ENCODE peak calls at places on chromosomes 5 and 9, in four cellular contexts. One of them, this sample, is unnamed.

GRCh38 chr9:136249881-136250559 is 4.4 kb upstream of the QSOX2 start:
- DNase-seq in mucosa of descending colon: no peak
- DNase-seq in mammary epithelial cell: no peak
- DNase-seq in choroid plexus epithelial cell: no peak
- DNase-seq in this sample: no peak

GRCh38 chr5:65186646-65187227 is 295.0 kb downstream of the ADAMTS6 start:
- DNase-seq in mucosa of descending colon: no peak
- DNase-seq in mammary epithelial cell: no peak
- DNase-seq in choroid plexus epithelial cell: peak; percentile 40
- DNase-seq in this sample: no peak

GRCh38 chr9:78866228-78867132 is 569.6 kb downstream of the PSAT1 start:
- DNase-seq in mucosa of descending colon: no peak
- DNase-seq in choroid plexus epithelial cell: peak; percentile 84
- DNase-seq in mammary epithelial cell: peak; percentile 72
- DNase-seq in this sample: peak; percentile 76

GRCh38 chr5:170885779-170886178 is 24.0 kb downstream of the RANBP17 start:
- DNase-seq in mucosa of descending colon: no peak
- DNase-seq in mammary epithelial cell: no peak
- DNase-seq in choroid plexus epithelial cell: peak; percentile 21
- DNase-seq in this sample: no peak

GRCh38 chr9:132197856-132198550 is 36.1 kb downstream of the NTNG2 start:
- DNase-seq in mucosa of descending colon: no peak
- DNase-seq in choroid plexus epithelial cell: no peak
- DNase-seq in mammary epithelial cell: no peak
- DNase-seq in this sample: no peak

GRCh38 chr5:153403470-153403869 is 87.0 kb upstream of the GRIA1 start:
- DNase-seq in mucosa of descending colon: no peak
- DNase-seq in choroid plexus epithelial cell: no peak
- DNase-seq in mammary epithelial cell: no peak
- DNase-seq in this sample: no peak

GRCh38 chr9:113656771-113657670 is 193.5 kb downstream of the RGS3 start:
- DNase-seq in mammary epithelial cell: no peak
- DNase-seq in mucosa of descending colon: no peak
- DNase-seq in choroid plexus epithelial cell: no peak
- DNase-seq in this sample: no peak

GRCh38 chr5:150645070-150645700 is 4.7 kb downstream of the SYNPO start:
- DNase-seq in mucosa of descending colon: no peak
- DNase-seq in choroid plexus epithelial cell: peak; percentile 88
- DNase-seq in mammary epithelial cell: peak; percentile 47
- DNase-seq in this sample: no peak

GRCh38 chr5:17005087-17005828 is 69.2 kb upstream of the MYO10 start:
- DNase-seq in choroid plexus epithelial cell: no peak
- DNase-seq in mammary epithelial cell: no peak
- DNase-seq in mucosa of descending colon: no peak
- DNase-seq in this sample: no peak

GRCh38 chr5:33420946-33421345 is 19.8 kb upstream of the TARS1 start:
- DNase-seq in mammary epithelial cell: no peak
- DNase-seq in choroid plexus epithelial cell: no peak
- DNase-seq in mucosa of descending colon: no peak
- DNase-seq in this sample: no peak

GRCh38 chr5:23466401-23466886 is 41.0 kb upstream of the PRDM9 start:
- DNase-seq in mammary epithelial cell: peak; percentile 99
- DNase-seq in mucosa of descending colon: no peak
- DNase-seq in choroid plexus epithelial cell: peak; percentile 73
- DNase-seq in this sample: peak; percentile 98

GRCh38 chr9:109052416-109052815 is 39.1 kb upstream of the CTNNAL1 start:
- DNase-seq in mammary epithelial cell: no peak
- DNase-seq in mucosa of descending colon: no peak
- DNase-seq in choroid plexus epithelial cell: peak; percentile 71
- DNase-seq in this sample: no peak

GRCh38 chr5:50709471-50709870 is 43.0 kb downstream of the PARP8 start:
- DNase-seq in mammary epithelial cell: peak; percentile 27
- DNase-seq in mucosa of descending colon: no peak
- DNase-seq in choroid plexus epithelial cell: peak; percentile 71
- DNase-seq in this sample: peak; percentile 20

GRCh38 chr5:3417376-3417943 is 178.2 kb upstream of the IRX1 start:
- DNase-seq in mucosa of descending colon: no peak
- DNase-seq in choroid plexus epithelial cell: no peak
- DNase-seq in mammary epithelial cell: no peak
- DNase-seq in this sample: no peak

GRCh38 chr9:92278117-92278516 is 15.4 kb downstream of the IARS1 start:
- DNase-seq in mucosa of descending colon: no peak
- DNase-seq in mammary epithelial cell: peak; percentile 19
- DNase-seq in choroid plexus epithelial cell: peak; percentile 35
- DNase-seq in this sample: peak; percentile 27

GRCh38 chr5:65776707-65777141 is 54.7 kb downstream of the NLN start:
- DNase-seq in mammary epithelial cell: no peak
- DNase-seq in mucosa of descending colon: no peak
- DNase-seq in choroid plexus epithelial cell: no peak
- DNase-seq in this sample: no peak

GRCh38 chr9:77015291-77016048 is 4.0 kb upstream of the FOXB2 start:
- DNase-seq in choroid plexus epithelial cell: no peak
- DNase-seq in mammary epithelial cell: no peak
- DNase-seq in mucosa of descending colon: no peak
- DNase-seq in this sample: no peak

GRCh38 chr5:107781451-107781850 is 110.7 kb upstream of the EFNA5 start:
- DNase-seq in choroid plexus epithelial cell: peak; percentile 61
- DNase-seq in mammary epithelial cell: peak; percentile 3
- DNase-seq in mucosa of descending colon: no peak
- DNase-seq in this sample: peak; percentile 2

GRCh38 chr9:76255781-76256455 is 138.3 kb downstream of the RFK start:
- DNase-seq in choroid plexus epithelial cell: peak; percentile 99
- DNase-seq in mammary epithelial cell: peak; percentile 57
- DNase-seq in mucosa of descending colon: no peak
- DNase-seq in this sample: peak; percentile 89

GRCh38 chr9:125771037-125771436 is 23.9 kb downstream of the PBX3 start:
- DNase-seq in mammary epithelial cell: no peak
- DNase-seq in mucosa of descending colon: no peak
- DNase-seq in choroid plexus epithelial cell: no peak
- DNase-seq in this sample: no peak

GRCh38 chr5:402615-403359 is 40.2 kb upstream of the EXOC3 start:
- DNase-seq in choroid plexus epithelial cell: no peak
- DNase-seq in mucosa of descending colon: peak; percentile 41
- DNase-seq in mammary epithelial cell: no peak
- DNase-seq in this sample: peak; percentile 21

GRCh38 chr9:92564982-92565381 is 29.2 kb upstream of the ECM2 start:
- DNase-seq in choroid plexus epithelial cell: no peak
- DNase-seq in mammary epithelial cell: no peak
- DNase-seq in mucosa of descending colon: no peak
- DNase-seq in this sample: no peak

GRCh38 chr5:15600035-15600434 is 100.1 kb downstream of the FBXL7 start:
- DNase-seq in choroid plexus epithelial cell: peak; percentile 50
- DNase-seq in mammary epithelial cell: no peak
- DNase-seq in mucosa of descending colon: no peak
- DNase-seq in this sample: no peak

GRCh38 chr5:169914766-169915165 is 65.5 kb downstream of the INSYN2B start:
- DNase-seq in choroid plexus epithelial cell: peak; percentile 88
- DNase-seq in mammary epithelial cell: peak; percentile 13
- DNase-seq in mucosa of descending colon: no peak
- DNase-seq in this sample: no peak

GRCh38 chr5:147481376-147481775 is 28.5 kb downstream of the DPYSL3 start:
- DNase-seq in mucosa of descending colon: no peak
- DNase-seq in choroid plexus epithelial cell: peak; percentile 74
- DNase-seq in mammary epithelial cell: peak; percentile 44
- DNase-seq in this sample: peak; percentile 61

GRCh38 chr5:180139731-180140626 is 68.4 kb upstream of the RNF130 start:
- DNase-seq in mucosa of descending colon: peak; percentile 30
- DNase-seq in choroid plexus epithelial cell: no peak
- DNase-seq in mammary epithelial cell: no peak
- DNase-seq in this sample: no peak

GRCh38 chr9:34689512-34689911 is 1.6 kb downstream of the CCL19 start:
- DNase-seq in choroid plexus epithelial cell: no peak
- DNase-seq in mammary epithelial cell: no peak
- DNase-seq in mucosa of descending colon: no peak
- DNase-seq in this sample: no peak

GRCh38 chr5:176608937-176609723 is 826 bp downstream of the GPRIN1 start:
- DNase-seq in choroid plexus epithelial cell: no peak
- DNase-seq in mammary epithelial cell: no peak
- DNase-seq in mucosa of descending colon: no peak
- DNase-seq in this sample: no peak

GRCh38 chr9:24464321-24464951 is 81.3 kb downstream of the IZUMO3 start:
- DNase-seq in choroid plexus epithelial cell: peak; percentile 10
- DNase-seq in mammary epithelial cell: peak; percentile 52
- DNase-seq in mucosa of descending colon: no peak
- DNase-seq in this sample: peak; percentile 83

GRCh38 chr5:59711316-59711715 is 182.2 kb downstream of the PDE4D start:
- DNase-seq in choroid plexus epithelial cell: peak; percentile 57
- DNase-seq in mucosa of descending colon: no peak
- DNase-seq in mammary epithelial cell: no peak
- DNase-seq in this sample: no peak

DNA sequence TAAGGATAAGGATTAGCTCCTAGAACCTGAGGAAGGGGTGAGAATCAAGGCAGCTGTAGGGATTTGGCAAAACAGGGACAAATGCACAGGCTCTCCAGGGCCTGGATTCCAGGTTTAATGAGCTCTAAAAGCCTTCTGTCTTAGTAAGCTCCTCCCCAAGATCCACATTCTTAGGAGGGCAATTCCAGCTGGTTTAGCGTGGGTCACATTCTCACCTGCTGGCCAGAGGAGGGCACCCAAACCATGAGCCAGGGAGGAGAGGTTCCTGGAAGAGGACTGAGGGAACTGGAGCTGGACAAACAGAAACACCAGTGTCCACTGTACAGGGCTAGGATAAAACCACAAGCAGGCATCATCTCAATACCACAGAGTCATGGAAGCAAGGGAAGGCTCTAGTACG is 480.0 kb downstream of the CCDC171 start:
- DNase-seq in choroid plexus epithelial cell: peak; percentile 71
- DNase-seq in mammary epithelial cell: peak; percentile 54
- DNase-seq in mucosa of descending colon: no peak
- DNase-seq in this sample: no peak
- TF ChIP-seq CTCF in choroid plexus epithelial cell: peak; percentile 36
- TF ChIP-seq CTCF in mammary epithelial cell: no peak
- TF ChIP-seq CTCF in mucosa of descending colon: no peak
- TF ChIP-seq CTCF in this sample: no peak

GRCh38 chr5:14208071-14209021 is 65.2 kb downstream of the TRIO start:
- DNase-seq in mammary epithelial cell: peak; percentile 90
- DNase-seq in choroid plexus epithelial cell: peak; percentile 93
- DNase-seq in mucosa of descending colon: no peak
- DNase-seq in this sample: peak; percentile 91
- H3K4me3 ChIP-seq in mammary epithelial cell: peak overlapping the region; percentile 10
- H3K4me3 ChIP-seq in choroid plexus epithelial cell: no peak overlapping the region
- H3K4me3 ChIP-seq in mucosa of descending colon: no peak overlapping the region
- H3K4me3 ChIP-seq in this sample: no peak overlapping the region

GRCh38 chr9:73565833-73566465 is 414.3 kb downstream of the ANXA1 start:
- DNase-seq in choroid plexus epithelial cell: peak; percentile 91
- DNase-seq in mucosa of descending colon: no peak
- DNase-seq in mammary epithelial cell: peak; percentile 54
- DNase-seq in this sample: peak; percentile 59
- TF ChIP-seq CTCF in choroid plexus epithelial cell: peak; percentile 99
- TF ChIP-seq CTCF in mucosa of descending colon: no peak
- TF ChIP-seq CTCF in mammary epithelial cell: peak; percentile 80
- TF ChIP-seq CTCF in this sample: peak; percentile 78

DNA sequence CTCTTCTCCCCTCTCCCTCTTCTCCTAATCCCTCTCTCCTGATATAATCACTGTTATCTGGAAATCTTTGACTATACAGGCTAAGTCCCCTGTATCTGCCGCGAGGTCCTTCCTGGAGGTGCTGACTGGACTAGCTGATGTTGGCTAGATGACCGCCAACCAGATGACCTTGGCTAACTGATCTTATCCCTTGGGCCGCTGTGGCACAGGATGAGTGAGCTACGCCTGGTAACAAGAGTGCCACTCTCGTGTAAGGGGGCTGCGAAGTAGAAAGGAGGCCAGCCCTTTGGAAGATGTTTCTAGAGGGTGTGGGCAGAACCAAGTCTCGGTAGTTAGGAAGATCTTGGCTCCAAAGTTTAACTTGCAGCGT is 345 bp upstream of the PRRC1 start:
- DNase-seq in mucosa of descending colon: no peak
- DNase-seq in mammary epithelial cell: no peak
- DNase-seq in choroid plexus epithelial cell: no peak
- DNase-seq in this sample: no peak
- H3K4me3 ChIP-seq in mucosa of descending colon: no peak overlapping the region
- H3K4me3 ChIP-seq in mammary epithelial cell: peak overlapping the region; percentile 97
- H3K4me3 ChIP-seq in choroid plexus epithelial cell: peak overlapping the region; percentile 53
- H3K4me3 ChIP-seq in this sample: peak overlapping the region; percentile 47

DNA sequence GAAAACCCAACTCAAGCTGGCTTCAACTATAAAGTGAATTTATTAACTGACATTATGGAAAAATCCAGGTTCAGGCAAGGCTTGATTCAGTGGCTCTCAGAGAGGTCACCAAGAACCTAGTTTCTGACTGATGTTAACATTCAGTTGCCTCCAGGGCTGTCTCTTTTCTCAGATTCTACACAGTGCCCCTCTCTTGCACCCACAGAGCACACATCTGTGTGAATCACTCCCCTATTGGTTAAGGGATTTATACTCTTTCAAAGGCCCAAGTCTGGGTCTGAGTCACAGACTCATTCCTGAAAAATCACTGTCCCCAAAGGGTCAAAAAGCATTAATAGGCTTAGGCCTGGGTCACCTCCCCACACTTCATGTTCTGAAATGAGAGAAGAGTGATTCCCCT is 6.2 kb upstream of the HAVCR2 start:
- DNase-seq in mammary epithelial cell: no peak
- DNase-seq in choroid plexus epithelial cell: no peak
- DNase-seq in mucosa of descending colon: no peak
- DNase-seq in this sample: no peak
- TF ChIP-seq CTCF in mammary epithelial cell: no peak
- TF ChIP-seq CTCF in choroid plexus epithelial cell: no peak
- TF ChIP-seq CTCF in mucosa of descending colon: no peak
- TF ChIP-seq CTCF in this sample: no peak

GRCh38 chr9:8611153-8611552 is 811.6 kb upstream of the DMAC1 start:
- DNase-seq in mammary epithelial cell: no peak
- DNase-seq in mucosa of descending colon: no peak
- DNase-seq in choroid plexus epithelial cell: no peak
- DNase-seq in this sample: no peak
- H3K4me3 ChIP-seq in mammary epithelial cell: no peak overlapping the region
- H3K4me3 ChIP-seq in mucosa of descending colon: no peak overlapping the region
- H3K4me3 ChIP-seq in choroid plexus epithelial cell: no peak overlapping the region
- H3K4me3 ChIP-seq in this sample: no peak overlapping the region

GRCh38 chr9:2106666-2107065 is 91.5 kb downstream of the SMARCA2 start:
- DNase-seq in choroid plexus epithelial cell: no peak
- DNase-seq in mammary epithelial cell: no peak
- DNase-seq in mucosa of descending colon: no peak
- DNase-seq in this sample: no peak

GRCh38 chr9:2109066-2109650 is 94.0 kb downstream of the SMARCA2 start:
- DNase-seq in mucosa of descending colon: no peak
- DNase-seq in mammary epithelial cell: no peak
- DNase-seq in choroid plexus epithelial cell: peak; percentile 47
- DNase-seq in this sample: no peak

DNA sequence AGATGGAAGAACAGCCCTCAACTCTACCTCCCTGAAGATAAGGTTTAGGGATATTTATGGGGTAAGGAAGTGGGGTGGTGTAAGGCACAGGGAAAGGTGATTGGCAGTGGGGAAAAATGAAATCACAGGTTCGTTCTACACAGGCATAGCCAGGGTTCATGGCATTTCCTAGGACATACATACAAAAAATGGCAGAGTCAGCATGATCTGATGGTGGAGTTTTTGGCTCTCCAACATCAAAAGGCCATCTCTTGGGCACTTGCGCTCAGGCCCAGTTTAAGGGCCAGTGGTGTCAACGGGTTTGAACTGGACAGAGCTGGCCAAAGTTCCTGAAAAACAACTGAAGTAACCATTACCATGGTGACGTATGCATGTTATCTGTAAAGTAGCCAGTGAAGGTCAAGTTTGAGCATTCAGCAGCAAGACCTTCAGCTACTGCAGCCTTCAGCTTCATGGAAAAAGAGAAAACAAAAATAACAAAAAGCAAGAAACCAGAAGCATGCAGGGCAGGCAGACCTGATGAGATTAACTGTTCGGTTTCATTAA is 92.8 kb downstream of the SMARCA2 start:
- DNase-seq in choroid plexus epithelial cell: peak; percentile 54
- DNase-seq in mucosa of descending colon: no peak
- DNase-seq in mammary epithelial cell: no peak
- DNase-seq in this sample: no peak
- TF ChIP-seq CTCF in choroid plexus epithelial cell: no peak
- TF ChIP-seq CTCF in mucosa of descending colon: no peak
- TF ChIP-seq CTCF in mammary epithelial cell: no peak
- TF ChIP-seq CTCF in this sample: no peak